ENCODE peak calls at places on chromosomes 12 and 14, in five cellular contexts. W is CD8-positive, alpha-beta memory T cell; Q is sciatic nerve; K is stimulated activated CD8-positive, alpha-beta memory T cell treated with anti-CD3 and anti-CD28 coated beads, Interleukin-7, amount 100 ng/mL, for 1 hour; P is glutamatergic neuron. M is an unnamed sample.

GRCh38 chr12:122491991-122492390 is 8.7 kb downstream of the ZCCHC8 start:
- DNase-seq in W (no peak), Q (no peak), K (no peak), P (no peak), M (no peak)

GRCh38 chr12:58496411-58496810 is 423.9 kb downstream of the LRIG3 start:
- DNase-seq in W (no peak), Q (no peak), K (no peak), P (no peak), M (no peak)

GRCh38 chr12:7642876-7643309 is 22.8 kb downstream of the APOBEC1 start:
- DNase-seq in W (no peak), Q (no peak), K (no peak), P (no peak), M (no peak)

GRCh38 chr14:90816686-90817436 is 631 bp upstream of the TTC7B start:
- DNase-seq in W (no peak), Q (no peak), K (no peak), P (no peak), M (no peak)

GRCh38 chr12:105993766-105994165 is 145.0 kb downstream of the NUAK1 start:
- DNase-seq in W (no peak), Q (peak; percentile 58), K (no peak), P (no peak), M (no peak)

GRCh38 chr12:111437816-111438454 is 32.2 kb downstream of the SH2B3 start:
- DNase-seq in W (no peak), Q (no peak), K (no peak), P (no peak), M (no peak)

GRCh38 chr12:124862768-124863408 is 776 bp downstream of the SCARB1 start:
- DNase-seq in W (no peak), Q (no peak), K (no peak), P (no peak), M (no peak)

GRCh38 chr14:50560929-50561280 is 960 bp downstream of the ATL1 start:
- DNase-seq in W (peak; percentile 11), Q (peak; percentile 92), K (no peak), P (peak; percentile 90), M (peak; percentile 76)

GRCh38 chr14:37985826-37986470 is 221.8 kb upstream of the SSTR1 start:
- DNase-seq in W (peak; percentile 31), Q (no peak), K (peak; percentile 26), P (peak; percentile 21), M (no peak)

GRCh38 chr14:99809864-99810854 is 16.9 kb downstream of the EML1 start:
- DNase-seq in W (no peak), Q (peak; percentile 65), K (no peak), P (no peak), M (no peak)

GRCh38 chr12:93982847-93983315 is 165.5 kb upstream of the PLXNC1 start:
- DNase-seq in W (no peak), Q (no peak), K (no peak), P (no peak), M (no peak)

GRCh38 chr12:2383276-2384028 is 330.7 kb downstream of the CACNA1C start:
- DNase-seq in W (no peak), Q (no peak), K (no peak), P (no peak), M (no peak)

GRCh38 chr12:43978546-43978945 is 142.7 kb downstream of the TMEM117 start:
- DNase-seq in W (no peak), Q (no peak), K (no peak), P (no peak), M (no peak)

GRCh38 chr12:78209851-78210493 is 379.3 kb downstream of the NAV3 start:
- DNase-seq in W (no peak), Q (no peak), K (no peak), P (peak; percentile 81), M (no peak)

GRCh38 chr12:52428121-52428520 is 6.0 kb downstream of the KRT75 start:
- DNase-seq in W (no peak), Q (no peak), K (no peak), P (no peak), M (no peak)

GRCh38 chr12:114285554-114285953 is 120.4 kb downstream of the TBX5 start:
- DNase-seq in W (no peak), Q (no peak), K (no peak), P (no peak), M (no peak)

M was measured in thoracic aorta.